ENCODE peak calls at places on chromosomes 12 and 14, in six cellular contexts. One of them, this sample, is unnamed.
A peak's percentile ranks its signal among the peaks of the same experiment; 100 is the strongest.

GRCh38 chr12:2503036-2503435 is 291.7 kb upstream of the FKBP4 start:
- DNase-seq in fibroblast of pulmonary artery: no peak
- DNase-seq in EH: no peak
- DNase-seq in GM13977: no peak
- DNase-seq in CD8-positive, alpha-beta memory T cell: no peak
- DNase-seq in occipital lobe: no peak
- DNase-seq in this sample: no peak

GRCh38 chr14:32584079-32584478 is 255.0 kb downstream of the AKAP6 start:
- DNase-seq in GM13977: no peak
- DNase-seq in occipital lobe: no peak
- DNase-seq in CD8-positive, alpha-beta memory T cell: no peak
- DNase-seq in EH: no peak
- DNase-seq in fibroblast of pulmonary artery: no peak
- DNase-seq in this sample: no peak

GRCh38 chr14:91187271-91187670 is 57.2 kb downstream of the GPR68 start:
- DNase-seq in EH: no peak
- DNase-seq in occipital lobe: no peak
- DNase-seq in CD8-positive, alpha-beta memory T cell: no peak
- DNase-seq in fibroblast of pulmonary artery: no peak
- DNase-seq in GM13977: no peak
- DNase-seq in this sample: no peak

GRCh38 chr14:46490150-46490769 is 161.3 kb downstream of the RPL10L start:
- DNase-seq in CD8-positive, alpha-beta memory T cell: no peak
- DNase-seq in fibroblast of pulmonary artery: no peak
- DNase-seq in GM13977: peak; percentile 12
- DNase-seq in EH: no peak
- DNase-seq in occipital lobe: no peak
- DNase-seq in this sample: peak; percentile 1

GRCh38 chr12:102808412-102808811 is 108.6 kb downstream of the PAH start:
- DNase-seq in EH: no peak
- DNase-seq in occipital lobe: no peak
- DNase-seq in CD8-positive, alpha-beta memory T cell: no peak
- DNase-seq in fibroblast of pulmonary artery: no peak
- DNase-seq in GM13977: no peak
- DNase-seq in this sample: no peak

GRCh38 chr12:96233941-96234461 is 39.8 kb downstream of the ELK3 start:
- DNase-seq in EH: peak; percentile 88
- DNase-seq in fibroblast of pulmonary artery: peak; percentile 99
- DNase-seq in GM13977: no peak
- DNase-seq in CD8-positive, alpha-beta memory T cell: no peak
- DNase-seq in occipital lobe: peak; percentile 95
- DNase-seq in this sample: peak; percentile 9

GRCh38 chr14:59332727-59333126 is 132.5 kb downstream of the GPR135 start:
- DNase-seq in GM13977: no peak
- DNase-seq in CD8-positive, alpha-beta memory T cell: no peak
- DNase-seq in EH: peak; percentile 94
- DNase-seq in fibroblast of pulmonary artery: peak; percentile 92
- DNase-seq in occipital lobe: no peak
- DNase-seq in this sample: no peak

GRCh38 chr14:68653754-68654153 is 139.1 kb downstream of the ZFP36L1 start:
- DNase-seq in CD8-positive, alpha-beta memory T cell: no peak
- DNase-seq in GM13977: no peak
- DNase-seq in EH: no peak
- DNase-seq in fibroblast of pulmonary artery: no peak
- DNase-seq in occipital lobe: no peak
- DNase-seq in this sample: no peak

This sample was measured in COR-L47.